ENCODE peak calls at places on chromosomes 1 and 21, in eight cellular contexts. P is psoas muscle, H is MM.1S, S is heart right ventricle, B is spleen, Y is fibroblast of mammary gland, L is uterus, T is GM06990. A is an unnamed sample.

GRCh38 chr21:15592271-15592860 is 137.4 kb upstream of the USP25 start:
- DNase-seq in P (no peak), H (peak; percentile 50), S (no peak), B (no peak), Y (peak; percentile 64), L (no peak), T (no peak), A (no peak)

GRCh38 chr21:37381883-37382585 is 15.5 kb downstream of the DYRK1A start:
- DNase-seq in P (no peak), H (no peak), S (no peak), B (no peak), Y (no peak), L (no peak), T (no peak), A (no peak)

GRCh38 chr1:3219005-3219724 is 150.2 kb downstream of the PRDM16 start:
- DNase-seq in P (peak; percentile 67), H (no peak), S (peak; percentile 81), B (no peak), Y (peak; percentile 15), L (no peak), T (no peak), A (no peak)

GRCh38 chr1:39170731-39171375 is 33.6 kb upstream of the MACF1 start:
- DNase-seq in P (no peak), H (no peak), S (no peak), B (no peak), Y (no peak), L (no peak), T (no peak), A (no peak)

GRCh38 chr1:23444596-23445390 is 20.2 kb upstream of the TCEA3 start:
- DNase-seq in P (no peak), H (no peak), S (no peak), B (no peak), Y (peak; percentile 38), L (no peak), T (no peak), A (no peak)

GRCh38 chr1:36583080-36583479 is 100.4 kb upstream of the CSF3R start:
- DNase-seq in P (no peak), H (no peak), S (no peak), B (no peak), Y (no peak), L (no peak), T (no peak), A (no peak)

GRCh38 chr21:46157396-46157986 is 2.1 kb upstream of the FTCD start:
- DNase-seq in P (peak; percentile 32), H (no peak), S (no peak), B (no peak), Y (no peak), L (peak; percentile 9), T (no peak), A (no peak)

GRCh38 chr1:43978551-43979260 is at the start of gene B4GALT2:
- DNase-seq in P (peak; percentile 74), H (peak; percentile 49), S (no peak), B (peak; percentile 86), Y (peak; percentile 30), L (peak; percentile 26), T (peak; percentile 64), A (no peak)

GRCh38 chr1:215875712-215876111 is 308.6 kb downstream of the KCTD3 start:
- DNase-seq in P (no peak), H (no peak), S (no peak), B (no peak), Y (no peak), L (no peak), T (no peak), A (no peak)

GRCh38 chr1:52306227-52307006 is 59.6 kb downstream of the CC2D1B start:
- DNase-seq in P (no peak), H (no peak), S (peak; percentile 9), B (no peak), Y (no peak), L (no peak), T (no peak), A (no peak)

GRCh38 chr1:21024918-21025317 is 151.8 kb downstream of the EIF4G3 start:
- DNase-seq in P (no peak), H (no peak), S (no peak), B (no peak), Y (no peak), L (no peak), T (no peak), A (no peak)

GRCh38 chr1:209802780-209803152 is 3.2 kb downstream of the IRF6 start:
- DNase-seq in P (no peak), H (no peak), S (no peak), B (no peak), Y (no peak), L (no peak), T (no peak), A (no peak)

DNA sequence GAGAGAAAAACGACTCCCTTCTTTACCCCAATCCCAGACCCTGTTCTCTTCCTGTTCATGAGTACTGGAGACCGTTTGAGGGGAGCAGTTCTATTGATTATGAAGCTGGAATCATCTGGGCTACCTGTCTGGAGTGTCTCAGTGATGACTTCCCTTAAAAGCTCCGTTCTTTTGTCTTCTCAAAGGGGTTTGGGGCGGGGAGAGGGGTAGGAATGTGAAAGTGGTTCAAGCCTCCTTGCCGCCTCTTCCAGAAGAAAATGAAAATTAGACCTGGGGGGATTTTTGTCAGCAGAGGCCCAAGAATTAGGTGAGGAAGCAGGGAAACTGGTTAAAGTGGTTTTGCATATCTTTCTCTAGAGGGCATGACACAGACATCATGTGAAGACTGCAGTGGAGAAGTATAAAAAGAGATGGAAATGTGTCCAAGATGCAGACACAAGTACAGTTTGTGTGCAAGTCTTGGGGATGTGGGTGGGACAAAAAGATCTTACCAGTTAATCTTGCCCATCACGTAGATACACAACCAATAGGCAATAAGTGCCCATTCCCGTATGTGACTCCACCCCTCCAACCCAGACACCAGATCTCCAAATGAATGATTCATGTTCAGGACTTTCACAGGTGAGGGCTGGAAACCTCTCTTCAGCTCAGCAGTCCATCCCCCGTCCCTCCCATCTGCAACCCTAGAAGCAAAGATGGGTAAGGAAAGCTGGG is 470 bp upstream of the MTMR11 start:
- DNase-seq in P (no peak), H (peak; percentile 20), S (no peak), B (no peak), Y (peak; percentile 71), L (no peak), T (no peak), A (no peak)
- H3K4me3 ChIP-seq in P (peak overlapping the region; percentile 59), H (peak overlapping the region; percentile 0), S (peak overlapping the region; percentile 61), B (no peak overlapping the region), Y (peak overlapping the region; percentile 82), L (peak overlapping the region; percentile 66), T (no peak overlapping the region), A (no peak overlapping the region)

DNA sequence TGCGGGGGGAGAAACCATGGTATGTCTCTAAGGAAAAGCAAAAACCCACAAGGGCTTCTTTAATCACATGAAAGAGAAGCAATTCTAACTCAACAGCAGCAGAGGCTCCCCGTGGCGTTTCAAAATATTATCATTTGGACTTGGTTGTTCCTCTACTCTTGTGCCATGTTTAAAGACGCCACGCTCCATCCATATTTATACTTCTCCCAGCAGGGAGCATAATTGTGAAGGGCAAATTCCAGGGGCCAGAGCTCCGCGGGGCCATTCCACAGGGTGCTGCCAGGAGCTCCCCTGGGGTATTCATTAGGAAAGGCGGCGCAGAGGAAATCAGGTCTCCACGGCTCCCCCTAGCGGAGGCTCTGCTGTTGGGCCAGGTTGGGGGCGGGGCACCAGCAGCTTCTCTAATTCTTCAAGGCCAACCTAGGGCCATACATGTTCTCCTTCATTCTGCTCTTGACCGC is 92.1 kb upstream of the SSX2IP start:
- DNase-seq in P (peak; percentile 68), H (peak; percentile 28), S (peak; percentile 53), B (peak; percentile 89), Y (peak; percentile 51), L (peak; percentile 31), T (peak; percentile 69), A (peak; percentile 7)
- TF ChIP-seq CTCF in P (peak; percentile 41), H (peak; percentile 55), S (peak; percentile 29), B (peak; percentile 76), Y (peak; percentile 77), L (no peak), T (peak; percentile 93), A (peak; percentile 92)

DNA sequence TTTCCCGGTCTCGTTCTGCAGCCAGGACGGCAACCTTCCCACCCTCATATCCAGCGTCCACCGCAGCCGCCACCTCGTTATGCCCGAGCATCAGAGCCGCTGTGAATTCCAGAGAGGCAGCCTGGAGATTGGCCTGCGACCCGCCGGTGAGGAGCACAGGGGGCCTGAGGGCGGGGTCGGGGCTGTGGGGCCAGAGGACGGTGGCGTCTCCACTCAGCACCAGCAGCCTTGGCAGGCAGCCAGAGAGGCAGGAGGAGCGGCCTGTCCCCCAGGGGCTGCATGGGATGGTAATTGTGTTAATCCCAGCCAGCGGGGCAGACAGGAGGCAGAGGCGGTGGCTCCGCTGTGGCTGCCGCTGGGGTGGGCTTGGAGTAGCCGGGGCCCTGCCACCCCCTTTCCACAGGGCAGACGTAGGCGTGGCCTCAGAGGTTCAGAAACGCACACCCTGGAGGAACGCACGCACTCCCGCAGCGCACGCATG is 12.1 kb downstream of the SAMD11 start:
- DNase-seq in P (no peak), H (no peak), S (no peak), B (no peak), Y (no peak), L (no peak), T (no peak), A (no peak)
- H3K4me3 ChIP-seq in P (no peak overlapping the region), H (no peak overlapping the region), S (no peak overlapping the region), B (no peak overlapping the region), Y (no peak overlapping the region), L (no peak overlapping the region), T (no peak overlapping the region), A (no peak overlapping the region)

GRCh38 chr21:44933199-44933937 is 6.5 kb upstream of the SLX9 start:
- DNase-seq in P (peak; percentile 31), H (no peak), S (no peak), B (peak; percentile 76), Y (no peak), L (no peak), T (no peak), A (no peak)

GRCh38 chr21:44931137-44931500 is 8.7 kb upstream of the SLX9 start:
- DNase-seq in P (peak; percentile 66), H (no peak), S (no peak), B (peak; percentile 94), Y (peak; percentile 56), L (no peak), T (peak; percentile 80), A (no peak)

GRCh38 chr21:44931501-44932365 is 8.1 kb upstream of the SLX9 start:
- DNase-seq in P (peak; percentile 59), H (no peak), S (no peak), B (peak; percentile 88), Y (no peak), L (no peak), T (no peak), A (no peak)

GRCh38 chr21:44933938-44934260 is 5.9 kb upstream of the SLX9 start:
- DNase-seq in P (peak; percentile 26), H (no peak), S (no peak), B (peak; percentile 73), Y (no peak), L (no peak), T (no peak), A (no peak)

DNA sequence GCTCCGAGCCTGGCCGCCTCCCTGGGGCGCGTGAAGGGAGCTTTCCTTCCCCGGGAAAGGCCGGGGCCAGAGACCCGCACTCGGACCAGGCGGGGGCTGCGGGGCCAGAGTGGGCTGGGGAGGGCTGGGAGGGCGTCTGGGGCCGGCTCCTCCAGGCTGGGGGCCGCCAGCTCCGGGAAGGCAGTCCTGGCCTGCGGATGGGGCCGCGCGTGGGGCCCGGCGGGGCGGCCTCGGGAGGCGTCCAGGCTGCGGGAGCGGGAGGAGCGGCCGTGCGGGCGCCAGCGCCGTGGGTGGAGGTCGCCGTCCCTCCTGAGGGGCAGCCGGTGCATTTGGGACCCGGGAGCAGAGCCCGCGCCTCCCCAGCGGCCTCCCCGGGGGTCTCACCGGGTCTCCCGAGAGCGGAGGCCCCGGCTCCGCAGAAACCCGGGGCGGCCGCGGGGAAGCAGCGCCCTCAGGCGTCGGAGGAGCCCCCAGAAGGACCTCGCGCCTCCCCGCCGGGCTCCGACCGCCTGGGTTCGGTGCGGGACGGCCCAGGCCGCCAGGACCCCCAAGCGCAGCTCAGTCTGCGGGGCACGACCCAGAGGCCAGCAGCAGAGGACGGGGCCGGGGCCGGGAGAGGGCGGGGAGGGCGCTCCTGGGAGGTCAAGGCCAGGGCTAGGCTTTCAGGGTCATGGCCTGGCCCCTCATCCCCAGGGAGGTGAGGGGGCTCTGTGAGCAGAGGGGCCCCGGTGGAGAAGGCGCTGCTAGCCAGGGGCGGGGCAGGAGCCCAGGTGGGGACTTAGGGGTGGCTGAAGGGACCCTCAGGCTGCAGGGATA is 7.3 kb upstream of the SLX9 start:
- DNase-seq in P (peak; percentile 70), H (no peak), S (no peak), B (peak; percentile 96), Y (no peak), L (no peak), T (peak; percentile 68), A (no peak)
- TF ChIP-seq CTCF in P (peak; percentile 49), H (peak; percentile 11), S (peak; percentile 42), B (peak; percentile 85), Y (peak; percentile 28), L (peak; percentile 62), T (peak; percentile 64), A (peak; percentile 62)

A was measured in GM12864.